ENCODE peak calls at places on chromosomes 7 and 10, in eight cellular contexts. One of them, this sample, is unnamed.

GRCh38 chr7:158957921-158958471 is 101.6 kb downstream of the DYNC2I1 start:
- DNase-seq in suprapubic skin: no peak
- DNase-seq in PC-3: peak
- DNase-seq in ovary: no peak
- DNase-seq in heart left ventricle: no peak
- DNase-seq in AG04450: no peak
- DNase-seq in colonic mucosa: peak
- DNase-seq in stomach: peak
- DNase-seq in this sample: no peak

GRCh38 chr10:29208816-29209215 is 80.1 kb upstream of the LYZL1 start:
- DNase-seq in PC-3: no peak
- DNase-seq in suprapubic skin: no peak
- DNase-seq in heart left ventricle: no peak
- DNase-seq in ovary: no peak
- DNase-seq in AG04450: no peak
- DNase-seq in colonic mucosa: no peak
- DNase-seq in stomach: no peak
- DNase-seq in this sample: no peak

GRCh38 chr7:142298009-142298408 is 40.2 kb upstream of the PRSS58 start:
- DNase-seq in PC-3: peak
- DNase-seq in heart left ventricle: no peak
- DNase-seq in ovary: no peak
- DNase-seq in colonic mucosa: no peak
- DNase-seq in suprapubic skin: no peak
- DNase-seq in AG04450: no peak
- DNase-seq in stomach: no peak
- DNase-seq in this sample: no peak

GRCh38 chr10:43693602-43694001 is 44.9 kb upstream of the ZNF32 start:
- DNase-seq in stomach: no peak
- DNase-seq in heart left ventricle: no peak
- DNase-seq in colonic mucosa: no peak
- DNase-seq in PC-3: no peak
- DNase-seq in AG04450: peak
- DNase-seq in ovary: no peak
- DNase-seq in suprapubic skin: no peak
- DNase-seq in this sample: no peak

GRCh38 chr7:42993038-42993437 is 60.9 kb downstream of the MRPL32 start:
- DNase-seq in stomach: no peak
- DNase-seq in AG04450: no peak
- DNase-seq in heart left ventricle: no peak
- DNase-seq in suprapubic skin: no peak
- DNase-seq in ovary: no peak
- DNase-seq in PC-3: no peak
- DNase-seq in colonic mucosa: no peak
- DNase-seq in this sample: peak

GRCh38 chr7:128827248-128827958 is 2.8 kb upstream of the FLNC start:
- DNase-seq in PC-3: peak
- DNase-seq in heart left ventricle: no peak
- DNase-seq in stomach: no peak
- DNase-seq in AG04450: no peak
- DNase-seq in suprapubic skin: no peak
- DNase-seq in ovary: no peak
- DNase-seq in colonic mucosa: no peak
- DNase-seq in this sample: peak

GRCh38 chr7:28276303-28276702 is 95.7 kb upstream of the JAZF1 start:
- DNase-seq in colonic mucosa: no peak
- DNase-seq in PC-3: no peak
- DNase-seq in stomach: no peak
- DNase-seq in suprapubic skin: no peak
- DNase-seq in ovary: no peak
- DNase-seq in heart left ventricle: no peak
- DNase-seq in AG04450: no peak
- DNase-seq in this sample: no peak

GRCh38 chr7:131212114-131212513 is 115.6 kb upstream of the MKLN1 start:
- DNase-seq in ovary: no peak
- DNase-seq in stomach: no peak
- DNase-seq in AG04450: no peak
- DNase-seq in suprapubic skin: no peak
- DNase-seq in heart left ventricle: no peak
- DNase-seq in colonic mucosa: no peak
- DNase-seq in PC-3: no peak
- DNase-seq in this sample: peak

GRCh38 chr10:99926925-99927718 is 82.6 kb downstream of the DNMBP start:
- DNase-seq in PC-3: peak
- DNase-seq in heart left ventricle: peak
- DNase-seq in AG04450: no peak
- DNase-seq in stomach: peak
- DNase-seq in ovary: peak
- DNase-seq in colonic mucosa: peak
- DNase-seq in suprapubic skin: no peak
- DNase-seq in this sample: peak

GRCh38 chr7:80890391-80890790 is 28.5 kb downstream of the SEMA3C start:
- DNase-seq in PC-3: no peak
- DNase-seq in AG04450: no peak
- DNase-seq in heart left ventricle: no peak
- DNase-seq in colonic mucosa: no peak
- DNase-seq in ovary: no peak
- DNase-seq in stomach: no peak
- DNase-seq in suprapubic skin: no peak
- DNase-seq in this sample: no peak

GRCh38 chr10:109047856-109048255 is 875.5 kb downstream of the XPNPEP1 start:
- DNase-seq in stomach: no peak
- DNase-seq in ovary: no peak
- DNase-seq in PC-3: no peak
- DNase-seq in suprapubic skin: no peak
- DNase-seq in AG04450: no peak
- DNase-seq in heart left ventricle: no peak
- DNase-seq in colonic mucosa: no peak
- DNase-seq in this sample: no peak

DNA sequence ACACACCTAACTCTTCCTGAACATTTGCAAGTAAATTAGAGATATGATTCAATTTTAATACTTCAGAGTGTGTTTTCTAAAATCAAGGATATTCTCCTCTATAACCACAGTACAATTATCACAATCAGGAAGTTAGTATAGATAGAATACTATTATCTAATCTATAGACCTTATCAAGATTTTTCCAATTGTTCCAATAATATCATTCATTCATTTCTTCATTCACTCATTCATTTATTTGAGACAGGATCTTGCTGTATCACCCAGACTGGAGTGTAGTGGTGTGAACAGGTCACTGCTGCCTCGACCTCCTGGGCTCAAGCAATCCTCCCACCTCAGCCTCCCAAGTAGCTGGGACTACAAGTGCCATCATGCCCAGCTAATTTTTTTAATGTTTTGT is 10.4 kb upstream of the MRPS16 start:
- DNase-seq in suprapubic skin: no peak
- DNase-seq in PC-3: no peak
- DNase-seq in AG04450: no peak
- DNase-seq in colonic mucosa: no peak
- DNase-seq in stomach: no peak
- DNase-seq in ovary: no peak
- DNase-seq in heart left ventricle: no peak
- DNase-seq in this sample: no peak
- H3K4me3 ChIP-seq in suprapubic skin: no peak
- H3K4me3 ChIP-seq in PC-3: no peak
- H3K4me3 ChIP-seq in AG04450: no peak
- H3K4me3 ChIP-seq in colonic mucosa: no peak
- H3K4me3 ChIP-seq in stomach: no peak
- H3K4me3 ChIP-seq in ovary: no peak
- H3K4me3 ChIP-seq in heart left ventricle: no peak
- H3K4me3 ChIP-seq in this sample: no peak

GRCh38 chr7:1938788-1939433 is 268.8 kb downstream of the ELFN1 start:
- DNase-seq in colonic mucosa: no peak
- DNase-seq in AG04450: no peak
- DNase-seq in PC-3: no peak
- DNase-seq in heart left ventricle: peak
- DNase-seq in suprapubic skin: no peak
- DNase-seq in ovary: no peak
- DNase-seq in stomach: no peak
- DNase-seq in this sample: no peak
- H3K4me3 ChIP-seq in colonic mucosa: peak
- H3K4me3 ChIP-seq in AG04450: no peak
- H3K4me3 ChIP-seq in PC-3: no peak
- H3K4me3 ChIP-seq in heart left ventricle: no peak
- H3K4me3 ChIP-seq in suprapubic skin: no peak
- H3K4me3 ChIP-seq in ovary: no peak
- H3K4me3 ChIP-seq in stomach: peak
- H3K4me3 ChIP-seq in this sample: no peak

GRCh38 chr7:24301703-24302102 is 17.7 kb downstream of the NPY start:
- DNase-seq in ovary: no peak
- DNase-seq in suprapubic skin: no peak
- DNase-seq in AG04450: no peak
- DNase-seq in stomach: no peak
- DNase-seq in colonic mucosa: no peak
- DNase-seq in PC-3: no peak
- DNase-seq in heart left ventricle: no peak
- DNase-seq in this sample: no peak

GRCh38 chr7:24304494-24305095 is 20.6 kb downstream of the NPY start:
- DNase-seq in ovary: no peak
- DNase-seq in stomach: no peak
- DNase-seq in AG04450: no peak
- DNase-seq in colonic mucosa: no peak
- DNase-seq in PC-3: no peak
- DNase-seq in suprapubic skin: no peak
- DNase-seq in heart left ventricle: no peak
- DNase-seq in this sample: no peak

GRCh38 chr7:24299192-24299591 is 15.2 kb downstream of the NPY start:
- DNase-seq in heart left ventricle: no peak
- DNase-seq in PC-3: no peak
- DNase-seq in colonic mucosa: no peak
- DNase-seq in suprapubic skin: no peak
- DNase-seq in AG04450: no peak
- DNase-seq in ovary: no peak
- DNase-seq in stomach: no peak
- DNase-seq in this sample: no peak
- H3K4me3 ChIP-seq in heart left ventricle: no peak
- H3K4me3 ChIP-seq in PC-3: no peak
- H3K4me3 ChIP-seq in colonic mucosa: no peak
- H3K4me3 ChIP-seq in suprapubic skin: no peak
- H3K4me3 ChIP-seq in AG04450: no peak
- H3K4me3 ChIP-seq in ovary: no peak
- H3K4me3 ChIP-seq in stomach: no peak
- H3K4me3 ChIP-seq in this sample: no peak

GRCh38 chr7:101235522-101235921 is 2.1 kb downstream of the CLDN15 start:
- DNase-seq in heart left ventricle: no peak
- DNase-seq in colonic mucosa: peak
- DNase-seq in stomach: no peak
- DNase-seq in AG04450: no peak
- DNase-seq in ovary: no peak
- DNase-seq in PC-3: no peak
- DNase-seq in suprapubic skin: no peak
- DNase-seq in this sample: no peak
- H3K4me3 ChIP-seq in heart left ventricle: no peak
- H3K4me3 ChIP-seq in colonic mucosa: peak
- H3K4me3 ChIP-seq in stomach: no peak
- H3K4me3 ChIP-seq in AG04450: no peak
- H3K4me3 ChIP-seq in ovary: no peak
- H3K4me3 ChIP-seq in PC-3: no peak
- H3K4me3 ChIP-seq in suprapubic skin: no peak
- H3K4me3 ChIP-seq in this sample: no peak

DNA sequence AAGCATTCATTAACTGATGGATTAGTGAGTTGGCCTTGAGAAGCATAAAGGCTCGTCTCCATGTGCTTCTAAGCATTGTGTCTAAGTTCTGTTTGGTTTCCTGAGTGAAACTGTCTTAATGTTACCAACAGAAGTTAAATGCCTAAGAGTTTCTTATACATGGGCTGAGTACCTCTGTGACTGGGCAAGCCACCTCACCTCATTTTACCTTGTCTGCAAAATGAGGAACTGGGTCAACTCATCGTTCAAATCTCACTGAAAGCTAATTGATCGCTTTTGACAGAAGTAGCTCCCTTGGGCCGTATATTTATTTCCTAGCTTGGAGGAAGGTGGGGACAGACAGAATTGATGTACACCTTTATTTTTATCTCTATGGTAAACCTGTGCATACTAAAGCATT is 88.9 kb downstream of the TCF7L2 start:
- DNase-seq in heart left ventricle: no peak
- DNase-seq in stomach: no peak
- DNase-seq in colonic mucosa: no peak
- DNase-seq in suprapubic skin: no peak
- DNase-seq in ovary: no peak
- DNase-seq in PC-3: no peak
- DNase-seq in AG04450: no peak
- DNase-seq in this sample: no peak
- H3K4me3 ChIP-seq in heart left ventricle: no peak
- H3K4me3 ChIP-seq in stomach: no peak
- H3K4me3 ChIP-seq in colonic mucosa: no peak
- H3K4me3 ChIP-seq in suprapubic skin: no peak
- H3K4me3 ChIP-seq in ovary: no peak
- H3K4me3 ChIP-seq in PC-3: no peak
- H3K4me3 ChIP-seq in AG04450: no peak
- H3K4me3 ChIP-seq in this sample: no peak

DNA sequence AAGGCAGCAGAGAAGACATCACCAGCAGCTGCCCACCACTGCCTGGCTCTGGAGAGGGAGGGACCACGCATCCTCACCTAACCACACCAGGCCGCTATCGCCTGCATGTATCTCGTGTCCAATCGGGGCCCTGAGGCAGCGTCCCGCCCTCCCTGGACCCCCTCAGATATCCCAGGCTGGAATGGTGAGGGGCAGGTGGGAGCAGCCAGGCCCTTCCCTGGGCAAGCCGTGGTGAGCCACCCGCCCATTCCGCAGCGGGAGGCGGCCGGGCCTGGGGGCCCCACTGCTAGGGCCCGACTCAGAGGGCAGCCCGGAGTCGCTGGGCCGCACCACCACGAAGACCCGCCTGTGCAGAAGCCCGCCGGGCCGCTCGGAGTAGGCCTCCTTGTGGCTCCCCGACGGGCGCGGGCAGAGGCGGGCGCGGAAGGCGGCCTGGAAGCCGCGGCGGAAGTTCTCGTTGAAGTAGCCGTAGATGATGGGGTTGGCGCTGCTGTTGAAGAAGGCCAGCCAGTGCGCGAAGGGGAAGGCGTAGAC is 21.6 kb upstream of the PPA1 start:
- DNase-seq in colonic mucosa: no peak
- DNase-seq in suprapubic skin: no peak
- DNase-seq in PC-3: no peak
- DNase-seq in ovary: no peak
- DNase-seq in AG04450: no peak
- DNase-seq in heart left ventricle: no peak
- DNase-seq in stomach: no peak
- DNase-seq in this sample: no peak
- H3K4me3 ChIP-seq in colonic mucosa: no peak
- H3K4me3 ChIP-seq in suprapubic skin: peak
- H3K4me3 ChIP-seq in PC-3: no peak
- H3K4me3 ChIP-seq in ovary: no peak
- H3K4me3 ChIP-seq in AG04450: no peak
- H3K4me3 ChIP-seq in heart left ventricle: peak
- H3K4me3 ChIP-seq in stomach: no peak
- H3K4me3 ChIP-seq in this sample: no peak